ENCODE peak calls at places on chromosomes 3 and 15, in six cellular contexts. E, N, L, I, F and S are unnamed samples.

GRCh38 chr3:171297951-171298350 is 162.3 kb downstream of the TNIK start:
- DNase-seq in F (no peak), N (no peak), E (no peak), L (no peak), I (no peak), S (no peak)

GRCh38 chr15:52010633-52011595 is 8.1 kb upstream of the MAPK6 start:
- DNase-seq in E (no peak), N (no peak), F (peak; percentile 48), L (no peak), I (no peak), S (no peak)

GRCh38 chr15:98906712-98907083 is 100.9 kb downstream of the PGPEP1L start:
- DNase-seq in N (no peak), L (no peak), F (peak; percentile 31), I (peak; percentile 47), E (no peak), S (no peak)

GRCh38 chr3:23859012-23859743 is 53.4 kb downstream of the UBE2E1 start:
- DNase-seq in F (peak; percentile 79), E (no peak), L (no peak), I (no peak), N (no peak), S (no peak)

GRCh38 chr3:8324727-8325126 is 176.9 kb upstream of the LMCD1 start:
- DNase-seq in F (peak; percentile 38), E (peak; percentile 47), L (no peak), N (peak; percentile 38), I (peak; percentile 46), S (peak; percentile 62)

GRCh38 chr15:74867562-74868458 is 5.4 kb downstream of the SCAMP2 start:
- DNase-seq in E (no peak), F (no peak), N (no peak), L (no peak), I (no peak), S (no peak)

GRCh38 chr3:149151843-149152242 is 22.4 kb downstream of the HPS3 start:
- DNase-seq in E (no peak), L (no peak), I (no peak), F (peak; percentile 54), N (no peak), S (no peak)

GRCh38 chr3:12590096-12590495 is 33.2 kb downstream of the MKRN2 start:
- DNase-seq in F (no peak), N (no peak), E (no peak), L (no peak), I (no peak), S (no peak)

GRCh38 chr15:64507293-64507802 is 47.0 kb downstream of the ZNF609 start:
- DNase-seq in E (peak; percentile 62), N (peak; percentile 30), L (no peak), F (peak; percentile 69), I (peak; percentile 72), S (no peak)

GRCh38 chr3:56251343-56251945 is 216.8 kb downstream of the ERC2 start:
- DNase-seq in I (peak; percentile 12), F (peak; percentile 88), N (no peak), E (peak; percentile 53), L (no peak), S (no peak)

GRCh38 chr15:90609254-90610185 is 79.8 kb downstream of the CRTC3 start:
- DNase-seq in N (no peak), L (no peak), F (peak; percentile 24), E (no peak), I (no peak), S (no peak)

GRCh38 chr3:20069178-20069532 is 28.9 kb downstream of the KAT2B start:
- DNase-seq in L (no peak), E (no peak), F (no peak), I (no peak), N (no peak), S (no peak)

GRCh38 chr15:91535856-91536500 is 317.5 kb upstream of the SLCO3A1 start:
- DNase-seq in N (no peak), L (no peak), E (no peak), F (no peak), I (no peak), S (no peak)

GRCh38 chr3:88059380-88060160 is 515 bp downstream of the ZNF654 start:
- DNase-seq in E (no peak), F (peak; percentile 55), I (no peak), N (no peak), L (no peak), S (no peak)

GRCh38 chr15:72341361-72341760 is 21.4 kb upstream of the CELF6 start:
- DNase-seq in F (peak; percentile 7), L (no peak), N (no peak), I (no peak), E (no peak), S (no peak)

GRCh38 chr15:58477228-58477627 is 45.4 kb downstream of the LIPC start:
- DNase-seq in L (no peak), F (no peak), I (no peak), E (peak; percentile 49), N (no peak), S (no peak)

GRCh38 chr3:27322634-27323033 is 46.5 kb downstream of the NEK10 start:
- DNase-seq in I (no peak), L (no peak), F (peak; percentile 42), N (no peak), E (no peak), S (no peak)

GRCh38 chr3:147407107-147407494 is 758 bp upstream of the ZIC4 start:
- DNase-seq in E (no peak), F (no peak), L (no peak), I (no peak), N (no peak), S (no peak)

GRCh38 chr3:148861277-148861869 is 3.7 kb upstream of the CPA3 start:
- DNase-seq in F (peak; percentile 75), I (no peak), L (no peak), N (peak; percentile 4), E (peak; percentile 55), S (no peak)

GRCh38 chr3:15287565-15288330 is 44.6 kb downstream of the SH3BP5 start:
- DNase-seq in I (peak; percentile 78), E (no peak), F (peak; percentile 75), L (peak; percentile 9), N (no peak), S (no peak)

DNA sequence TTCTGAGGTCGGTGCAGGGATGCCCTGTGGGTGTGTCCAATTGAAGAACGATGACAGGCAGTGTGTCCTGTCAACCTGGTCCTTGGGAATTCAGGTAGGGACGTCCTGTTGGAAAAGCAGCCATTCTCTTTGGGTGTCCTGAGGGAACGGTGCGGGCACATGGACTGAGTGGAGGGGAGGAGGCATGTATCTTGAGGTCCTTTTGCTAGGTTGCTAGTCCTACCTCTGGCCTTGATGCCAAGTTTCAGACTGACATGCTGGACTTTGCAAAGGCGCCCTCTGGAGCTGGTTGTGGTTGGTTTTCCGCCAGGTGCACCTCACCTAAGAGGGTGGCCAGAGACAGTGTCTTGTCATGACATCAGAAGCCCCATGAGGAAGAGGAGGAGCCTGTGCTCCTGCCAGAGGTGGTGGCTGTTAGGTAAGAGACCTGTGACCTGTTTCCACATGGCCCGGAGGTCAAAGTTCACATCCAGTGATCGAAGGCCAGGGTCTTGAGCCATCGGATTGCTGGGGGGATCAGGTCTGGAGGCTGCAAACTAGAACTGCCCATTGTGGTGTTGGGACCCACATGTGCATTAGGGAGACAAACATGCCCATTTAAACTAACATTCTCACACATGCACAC is 106.3 kb downstream of the SNRPN start:
- DNase-seq in F (no peak), N (no peak), I (no peak), E (no peak), L (no peak), S (no peak)
- H3K9me3 ChIP-seq in F (peaks cover 100% of the 10 kb centered on the region), N (peaks cover 100% of the 10 kb centered on the region), I (peaks cover 97% of the 10 kb centered on the region), E (no peaks in the 10 kb centered on the region), L (peaks cover 100% of the 10 kb centered on the region), S (peaks cover 51% of the 10 kb centered on the region)

GRCh38 chr15:27237319-27237939 is 266.4 kb downstream of the GABRG3 start:
- DNase-seq in E (no peak), F (no peak), L (no peak), I (no peak), N (no peak), S (no peak)

GRCh38 chr15:27234593-27234992 is 263.6 kb downstream of the GABRG3 start:
- DNase-seq in F (no peak), L (no peak), N (no peak), I (no peak), E (no peak), S (no peak)

GRCh38 chr15:27235161-27235560 is 264.2 kb downstream of the GABRG3 start:
- DNase-seq in E (no peak), F (no peak), N (no peak), L (no peak), I (no peak), S (no peak)

GRCh38 chr15:27235689-27236088 is 264.7 kb downstream of the GABRG3 start:
- DNase-seq in I (no peak), F (no peak), N (no peak), L (no peak), E (no peak), S (no peak)

DNA sequence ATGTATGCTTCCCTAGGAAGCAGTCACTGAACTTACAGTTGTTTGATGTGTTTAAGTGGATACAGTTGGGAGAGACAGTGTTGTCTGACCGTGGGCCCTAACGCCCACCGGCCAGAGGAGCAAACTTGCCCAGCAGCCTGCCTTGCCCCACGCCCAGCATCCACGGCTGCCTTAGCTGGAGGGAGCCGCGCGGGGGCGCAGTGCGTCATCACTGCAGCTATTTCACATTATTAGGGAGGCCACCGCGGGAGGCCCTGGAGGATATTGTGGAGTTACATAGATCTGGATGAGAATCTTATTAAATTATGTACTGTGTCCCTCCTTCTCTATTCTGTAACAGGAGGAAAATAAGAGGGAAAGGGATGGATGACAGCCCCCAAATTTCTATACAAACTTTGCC is 267.2 kb downstream of the GABRG3 start:
- DNase-seq in L (no peak), I (no peak), E (no peak), F (no peak), N (no peak), S (no peak)
- H3K9me3 ChIP-seq in L (no peaks in the 10 kb centered on the region), I (no peaks in the 10 kb centered on the region), E (no peaks in the 10 kb centered on the region), F (no peaks in the 10 kb centered on the region), N (no peaks in the 10 kb centered on the region), S (no peaks in the 10 kb centered on the region)

GRCh38 chr15:27042646-27043045 is 71.7 kb downstream of the GABRG3 start:
- DNase-seq in N (no peak), L (no peak), E (no peak), F (no peak), I (no peak), S (no peak)

GRCh38 chr15:27042230-27042629 is 71.2 kb downstream of the GABRG3 start:
- DNase-seq in N (no peak), I (no peak), F (no peak), E (no peak), L (no peak), S (no peak)

GRCh38 chr15:27043770-27044169 is 72.8 kb downstream of the GABRG3 start:
- DNase-seq in L (no peak), N (no peak), I (no peak), E (no peak), F (no peak), S (no peak)

GRCh38 chr15:27036210-27036609 is 65.2 kb downstream of the GABRG3 start:
- DNase-seq in N (no peak), I (no peak), E (no peak), L (no peak), F (no peak), S (no peak)

GRCh38 chr15:27039163-27039562 is 68.2 kb downstream of the GABRG3 start:
- DNase-seq in I (no peak), E (no peak), L (no peak), N (no peak), F (no peak), S (no peak)
- H3K9me3 ChIP-seq in I (no peaks in the 10 kb centered on the region), E (no peaks in the 10 kb centered on the region), L (no peaks in the 10 kb centered on the region), N (no peaks in the 10 kb centered on the region), F (no peaks in the 10 kb centered on the region), S (no peaks in the 10 kb centered on the region)

DNA sequence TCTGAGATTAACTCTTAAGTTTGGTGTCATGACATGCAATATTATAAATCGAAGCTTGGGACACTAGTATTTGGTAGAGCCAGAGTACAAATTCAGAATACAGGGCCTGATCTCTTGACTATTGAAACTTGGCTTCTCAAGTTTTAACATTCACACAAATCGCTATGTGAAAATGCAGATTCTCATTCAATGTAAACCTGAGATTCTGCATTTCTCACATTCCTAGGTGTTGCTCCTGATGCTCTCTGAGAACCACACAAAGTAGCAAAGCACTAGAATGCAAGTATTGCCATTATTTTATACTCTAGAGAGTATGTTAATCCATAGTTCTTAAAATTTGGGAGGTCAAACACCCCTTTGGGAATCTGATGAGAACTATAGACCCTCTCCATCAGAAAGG is 47.9 kb downstream of the WDR49 start:
- DNase-seq in F (no peak), L (no peak), I (no peak), N (no peak), E (no peak), S (no peak)
- H3K9me3 ChIP-seq in F (no peaks in the 10 kb centered on the region), L (no peaks in the 10 kb centered on the region), I (no peaks in the 10 kb centered on the region), N (no peaks in the 10 kb centered on the region), E (no peaks in the 10 kb centered on the region), S (no peaks in the 10 kb centered on the region)